ENCODE peak calls at places on chromosomes 4 and X, in eight cellular contexts. V, S, Q, P, I, Y, F and B are unnamed samples.
A peak's percentile ranks its signal among the peaks of the same experiment; 100 is the strongest.

GRCh38 chr4:62014982-62015739 is 815.0 kb downstream of the ADGRL3 start:
- DNase-seq in Q (no peak), P (no peak), F (peak; percentile 53), Y (no peak), I (no peak), S (no peak), V (no peak), B (no peak)

GRCh38 chr4:74370912-74371311 is 6.0 kb downstream of the EREG start:
- DNase-seq in V (no peak), Q (peak; percentile 64), I (peak; percentile 47), F (peak; percentile 64), Y (peak; percentile 24), S (peak; percentile 77), P (peak; percentile 44), B (no peak)

GRCh38 chrX:53321216-53321942 is 40.0 kb upstream of the IQSEC2 start:
- DNase-seq in F (no peak), V (no peak), I (peak; percentile 30), P (no peak), Y (no peak), S (peak; percentile 58), Q (no peak), B (no peak)

GRCh38 chr4:75621715-75622114 is 8.6 kb downstream of the CDKL2 start:
- DNase-seq in S (no peak), Q (no peak), V (no peak), Y (no peak), P (no peak), I (no peak), F (no peak), B (no peak)

GRCh38 chr4:25500626-25501318 is 123.7 kb downstream of the ANAPC4 start:
- DNase-seq in Q (no peak), S (no peak), I (no peak), V (no peak), Y (no peak), F (no peak), P (no peak), B (no peak)

GRCh38 chr4:37639551-37640293 is 46.5 kb downstream of the RELL1 start:
- DNase-seq in P (no peak), S (no peak), F (no peak), Q (no peak), I (no peak), Y (no peak), V (no peak), B (no peak)

GRCh38 chrX:45775462-45775861 is 574.8 kb upstream of the DIPK2B start:
- DNase-seq in V (no peak), S (no peak), P (peak; percentile 84), Y (no peak), Q (peak; percentile 81), F (peak; percentile 90), I (no peak), B (no peak)

GRCh38 chrX:118631586-118631985 is 95.8 kb upstream of the IL13RA1 start:
- DNase-seq in V (no peak), P (no peak), S (no peak), Y (no peak), F (no peak), Q (no peak), I (peak; percentile 42), B (no peak)

GRCh38 chr4:173958445-173958844 is 325.0 kb downstream of the FBXO8 start:
- DNase-seq in F (peak; percentile 13), I (no peak), S (no peak), V (no peak), P (peak; percentile 4), Y (no peak), Q (peak; percentile 57), B (no peak)

GRCh38 chrX:13598877-13599276 is 29.5 kb downstream of the EGFL6 start:
- DNase-seq in S (no peak), Q (peak; percentile 4), P (no peak), F (no peak), V (no peak), Y (no peak), I (no peak), B (no peak)

GRCh38 chr4:185307136-185307950 is 88.4 kb downstream of the LRP2BP start:
- DNase-seq in S (peak; percentile 78), P (no peak), Q (peak; percentile 31), Y (no peak), I (no peak), V (no peak), F (peak; percentile 97), B (no peak)

DNA sequence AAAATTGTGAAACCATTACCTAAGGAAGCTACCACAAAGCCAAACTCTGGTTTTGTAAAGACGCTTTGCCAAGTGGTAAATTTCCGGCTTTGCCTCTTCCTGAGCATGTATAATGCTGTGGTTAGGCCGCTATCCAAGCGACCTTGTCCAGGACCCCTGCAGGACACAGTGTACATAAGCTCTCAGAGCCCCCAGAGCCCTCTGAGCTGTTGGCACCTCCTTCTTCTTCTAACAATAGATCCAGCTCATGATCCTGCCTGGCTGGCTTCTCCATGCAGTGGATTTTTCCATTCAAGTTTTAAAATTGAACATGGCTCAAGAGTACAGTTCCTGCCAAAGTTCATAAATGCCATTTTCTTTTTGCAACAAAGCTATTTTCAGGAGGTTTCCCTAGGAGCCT is 326.7 kb downstream of the MAPK10 start:
- DNase-seq in P (peak; percentile 90), S (no peak), Y (peak; percentile 70), Q (peak; percentile 41), F (no peak), V (no peak), I (no peak), B (peak; percentile 63)
- TF ChIP-seq CTCF in P (no peak), S (no peak), Y (no peak), Q (no peak), F (no peak), V (no peak), I (no peak), B (peak; percentile 29)

GRCh38 chr4:164011791-164012190 is 517.3 kb downstream of the TMA16 start:
- DNase-seq in Q (no peak), F (no peak), I (no peak), Y (no peak), S (no peak), P (no peak), V (no peak), B (no peak)

GRCh38 chr4:164009435-164009834 is 514.9 kb downstream of the TMA16 start:
- DNase-seq in P (no peak), V (no peak), S (no peak), Q (no peak), F (no peak), I (no peak), Y (no peak), B (no peak)

DNA sequence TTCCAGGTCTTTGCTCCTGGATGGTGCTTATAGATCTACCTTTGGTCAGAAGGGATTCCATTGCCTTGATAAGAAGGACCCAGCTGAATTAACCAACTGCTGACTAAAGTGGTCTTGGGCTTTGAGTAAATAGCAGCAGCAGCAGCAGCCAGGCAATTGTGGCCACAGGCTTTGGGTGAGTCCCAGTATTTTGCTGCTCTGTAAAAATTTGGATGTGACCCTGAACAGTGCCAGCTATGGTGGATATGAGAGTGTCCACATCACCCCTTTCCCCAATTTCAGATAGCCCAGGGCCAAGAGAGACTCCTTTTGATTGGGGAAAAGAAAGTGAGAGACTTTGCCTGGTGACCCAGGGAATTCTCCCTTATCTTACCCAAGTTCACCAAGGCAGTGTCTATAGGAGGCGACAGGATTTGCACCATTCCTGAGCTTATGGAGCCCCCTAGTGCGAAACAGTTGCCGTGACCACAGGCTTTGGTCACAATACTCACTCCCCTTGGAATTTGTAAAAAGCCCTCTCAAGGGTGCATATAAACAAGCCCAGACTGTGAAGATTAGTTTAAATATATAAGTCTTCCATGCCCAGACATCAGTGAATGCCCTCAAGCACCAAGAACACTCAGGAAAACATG is 518.0 kb downstream of the TMA16 start:
- DNase-seq in S (peak; percentile 86), V (no peak), I (peak; percentile 31), Q (no peak), F (peak; percentile 25), Y (no peak), P (no peak), B (no peak)
- TF ChIP-seq CTCF in S (peak; percentile 92), V (peak; percentile 5), I (peak; percentile 27), Q (peak; percentile 14), F (peak; percentile 71), Y (no peak), P (no peak), B (peak; percentile 70)

DNA sequence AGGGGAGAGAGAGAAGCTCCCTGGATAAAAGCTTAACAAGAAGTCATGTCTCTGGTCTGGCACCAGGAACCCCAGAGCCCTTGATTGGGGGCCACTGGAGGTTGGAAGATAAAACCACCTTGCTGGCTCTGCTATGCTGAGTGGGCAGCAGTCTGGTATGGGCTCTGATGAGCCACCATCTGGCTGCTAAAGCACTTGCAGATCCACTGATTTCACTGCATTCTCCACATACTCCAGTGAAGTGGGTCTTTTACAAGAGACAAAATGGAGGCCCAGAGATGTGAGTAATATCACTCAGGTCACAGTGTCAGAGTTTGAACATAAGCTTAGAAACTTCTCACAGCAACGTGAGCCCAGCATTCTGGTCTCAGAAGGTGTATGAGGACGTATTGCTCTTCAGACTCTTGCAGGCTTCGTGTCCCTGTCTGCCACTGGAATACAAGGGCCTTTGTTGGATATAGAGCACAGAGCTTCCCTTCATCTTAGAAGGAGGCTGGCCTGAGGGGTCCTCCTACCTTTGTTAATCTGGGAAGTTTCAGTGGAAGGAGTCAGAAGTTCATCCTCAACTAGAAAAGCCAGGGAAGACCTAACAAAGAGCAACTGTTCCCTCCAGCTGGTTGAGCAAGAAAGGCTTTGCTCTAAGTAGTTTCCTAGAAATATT is 11.8 kb downstream of the CLDN2 start:
- DNase-seq in Q (peak; percentile 33), Y (no peak), P (no peak), I (no peak), F (no peak), S (no peak), V (no peak), B (no peak)
- TF ChIP-seq CTCF in Q (no peak), Y (no peak), P (no peak), I (no peak), F (no peak), S (no peak), V (no peak), B (no peak)

GRCh38 chr4:153676491-153676890 is 7.6 kb upstream of the TLR2 start:
- DNase-seq in V (no peak), Q (peak; percentile 12), I (no peak), F (peak; percentile 47), S (no peak), P (no peak), Y (no peak), B (no peak)
- TF ChIP-seq CTCF in V (no peak), Q (no peak), I (no peak), F (no peak), S (no peak), P (no peak), Y (no peak), B (no peak)

DNA sequence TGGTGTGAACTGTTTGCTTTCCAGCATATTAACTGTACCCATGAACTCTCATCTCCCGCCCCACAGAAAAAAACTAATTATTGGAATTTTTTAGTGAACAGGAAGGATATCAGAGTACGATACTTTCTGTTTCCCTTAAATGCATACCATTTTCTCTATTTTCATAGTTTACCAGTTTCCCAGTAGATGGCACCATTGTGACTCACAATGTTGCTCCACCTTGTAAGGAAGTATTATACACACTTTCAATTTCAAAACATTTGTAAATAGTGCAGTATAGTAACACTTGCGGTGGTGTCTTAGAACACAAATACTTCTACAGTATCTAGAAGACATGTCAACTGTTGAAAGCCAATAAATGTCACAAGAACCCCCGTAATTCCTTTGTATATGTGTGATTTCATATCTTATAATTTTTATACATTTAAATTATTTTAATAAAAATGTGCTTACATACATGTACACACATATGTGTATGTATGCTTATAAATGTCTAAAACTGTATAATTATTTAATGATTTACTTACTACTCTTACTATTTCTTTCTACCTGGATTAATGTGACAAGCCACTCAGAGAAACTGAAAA is 167.3 kb downstream of the SLIT2 start:
- DNase-seq in V (no peak), F (peak; percentile 52), Q (peak; percentile 79), Y (no peak), I (peak; percentile 36), P (peak; percentile 82), S (no peak), B (no peak)
- TF ChIP-seq CTCF in V (peak; percentile 85), F (peak; percentile 81), Q (peak; percentile 67), Y (peak; percentile 14), I (peak; percentile 62), P (peak; percentile 67), S (peak; percentile 70), B (peak; percentile 86)